ENCODE peak calls at places on chromosome X, in six cellular contexts. F is choroid plexus epithelial cell; A is mammary epithelial cell; V is stimulated activated CD8-positive, alpha-beta memory T cell treated with anti-CD3 and anti-CD28 coated beads, Interleukin-4, amount 100 ng/mL, for 48 hours; H is HCT116; I is K562. G is an unnamed sample.

GRCh38 chrX:40084471-40084870 is 13.3 kb downstream of the BCOR start:
- DNase-seq in F (no peak), A (no peak), V (no peak), H (no peak), I (no peak), G (no peak)

GRCh38 chrX:131747173-131747572 is 203.3 kb downstream of the OR13H1 start:
- DNase-seq in F (no peak), A (peak), V (no peak), H (no peak), I (no peak), G (peak)

GRCh38 chrX:9729161-9729885 is 36.3 kb downstream of the GPR143 start:
- DNase-seq in F (peak), A (no peak), V (no peak), H (no peak), I (no peak), G (no peak)

GRCh38 chrX:16089086-16089485 is 34.3 kb upstream of the GRPR start:
- DNase-seq in F (no peak), A (no peak), V (no peak), H (no peak), I (no peak), G (no peak)

GRCh38 chrX:51614353-51614752 is 4.4 kb downstream of the CENPVL3 start:
- DNase-seq in F (peak), A (peak), V (no peak), H (peak), I (peak), G (peak)

GRCh38 chrX:53223955-53224859 is 800 bp downstream of the KDM5C start:
- DNase-seq in F (peak), A (peak), V (peak), H (peak), I (peak), G (no peak)

GRCh38 chrX:111361751-111362150 is 50.2 kb downstream of the DCX start:
- DNase-seq in F (no peak), A (no peak), V (no peak), H (no peak), I (no peak), G (no peak)

GRCh38 chrX:77436682-77437081 is 10.5 kb upstream of the FGF16 start:
- DNase-seq in F (no peak), A (peak), V (no peak), H (no peak), I (no peak), G (no peak)

GRCh38 chrX:93977641-93978040 is 303.6 kb downstream of the FAM133A start:
- DNase-seq in F (no peak), A (no peak), V (no peak), H (no peak), I (no peak), G (no peak)

GRCh38 chrX:17700976-17701375 is 36.3 kb upstream of the SCML1 start:
- DNase-seq in F (no peak), A (no peak), V (no peak), H (no peak), I (no peak), G (no peak)

GRCh38 chrX:44967221-44967620 is 94.2 kb downstream of the KDM6A start:
- DNase-seq in F (no peak), A (no peak), V (no peak), H (no peak), I (no peak), G (no peak)

GRCh38 chrX:84155938-84156337 is 32.1 kb downstream of the RPS6KA6 start:
- DNase-seq in F (no peak), A (no peak), V (no peak), H (no peak), I (no peak), G (no peak)

G was measured in naive thymus-derived CD8-positive, alpha-beta T cell.